ENCODE peak calls at places on chromosomes 3 and 15, in four cellular contexts. One of them, this sample, is unnamed. For H3K36me3, the result is how much of the 10 kb centered on the place peaks cover.

GRCh38 chr3:4772858-4773257 is 206.4 kb upstream of the BHLHE40 start:
- DNase-seq in cardiac muscle cell: no peak
- DNase-seq in GM23248: no peak
- DNase-seq in neuronal stem cell: no peak
- DNase-seq in this sample: no peak

GRCh38 chr3:14428087-14429067 is 26.0 kb downstream of the SLC6A6 start:
- DNase-seq in GM23248: no peak
- DNase-seq in cardiac muscle cell: no peak
- DNase-seq in neuronal stem cell: no peak
- DNase-seq in this sample: no peak

GRCh38 chr3:14761121-14761672 is 57.6 kb upstream of the FGD5 start:
- DNase-seq in GM23248: no peak
- DNase-seq in neuronal stem cell: no peak
- DNase-seq in cardiac muscle cell: no peak
- DNase-seq in this sample: no peak

GRCh38 chr3:43477600-43477999 is 144.2 kb downstream of the ANO10 start:
- DNase-seq in GM23248: no peak
- DNase-seq in neuronal stem cell: no peak
- DNase-seq in cardiac muscle cell: no peak
- DNase-seq in this sample: no peak

GRCh38 chr3:14935577-14936345 is 11.6 kb upstream of the NR2C2 start:
- DNase-seq in neuronal stem cell: no peak
- DNase-seq in cardiac muscle cell: no peak
- DNase-seq in GM23248: no peak
- DNase-seq in this sample: no peak

GRCh38 chr3:64489361-64490044 is 198.3 kb downstream of the ADAMTS9 start:
- DNase-seq in neuronal stem cell: peak
- DNase-seq in cardiac muscle cell: peak
- DNase-seq in GM23248: no peak
- DNase-seq in this sample: no peak

GRCh38 chr15:80957556-80957955 is 32.1 kb downstream of the MESD start:
- DNase-seq in GM23248: peak
- DNase-seq in cardiac muscle cell: no peak
- DNase-seq in neuronal stem cell: no peak
- DNase-seq in this sample: no peak

GRCh38 chr3:99708207-99708745 is 69.9 kb downstream of the COL8A1 start:
- DNase-seq in neuronal stem cell: no peak
- DNase-seq in GM23248: no peak
- DNase-seq in cardiac muscle cell: no peak
- DNase-seq in this sample: no peak

GRCh38 chr3:71693641-71694040 is 31.6 kb downstream of the EIF4E3 start:
- DNase-seq in cardiac muscle cell: no peak
- DNase-seq in neuronal stem cell: no peak
- DNase-seq in GM23248: no peak
- DNase-seq in this sample: no peak

GRCh38 chr3:189646902-189647542 is 15.8 kb downstream of the TP63 start:
- DNase-seq in neuronal stem cell: no peak
- DNase-seq in cardiac muscle cell: no peak
- DNase-seq in GM23248: no peak
- DNase-seq in this sample: no peak

GRCh38 chr3:171658801-171659200 is 151.5 kb downstream of the PLD1 start:
- DNase-seq in cardiac muscle cell: no peak
- DNase-seq in neuronal stem cell: no peak
- DNase-seq in GM23248: peak
- DNase-seq in this sample: no peak

GRCh38 chr3:60414047-60414446 is 837.2 kb downstream of the FHIT start:
- DNase-seq in neuronal stem cell: no peak
- DNase-seq in GM23248: no peak
- DNase-seq in cardiac muscle cell: no peak
- DNase-seq in this sample: no peak

GRCh38 chr3:14224895-14225294 is 46.3 kb downstream of the LSM3 start:
- DNase-seq in cardiac muscle cell: no peak
- DNase-seq in GM23248: peak
- DNase-seq in neuronal stem cell: no peak
- DNase-seq in this sample: no peak

GRCh38 chr3:104132566-104132997 is 1234.1 kb upstream of the ALCAM start:
- DNase-seq in cardiac muscle cell: no peak
- DNase-seq in neuronal stem cell: no peak
- DNase-seq in GM23248: peak
- DNase-seq in this sample: no peak

GRCh38 chr3:50588759-50589433 is 19.6 kb downstream of the HEMK1 start:
- DNase-seq in cardiac muscle cell: no peak
- DNase-seq in GM23248: peak
- DNase-seq in neuronal stem cell: no peak
- DNase-seq in this sample: no peak

GRCh38 chr3:171302009-171302408 is 158.2 kb downstream of the TNIK start:
- DNase-seq in GM23248: no peak
- DNase-seq in cardiac muscle cell: no peak
- DNase-seq in neuronal stem cell: no peak
- DNase-seq in this sample: no peak

DNA sequence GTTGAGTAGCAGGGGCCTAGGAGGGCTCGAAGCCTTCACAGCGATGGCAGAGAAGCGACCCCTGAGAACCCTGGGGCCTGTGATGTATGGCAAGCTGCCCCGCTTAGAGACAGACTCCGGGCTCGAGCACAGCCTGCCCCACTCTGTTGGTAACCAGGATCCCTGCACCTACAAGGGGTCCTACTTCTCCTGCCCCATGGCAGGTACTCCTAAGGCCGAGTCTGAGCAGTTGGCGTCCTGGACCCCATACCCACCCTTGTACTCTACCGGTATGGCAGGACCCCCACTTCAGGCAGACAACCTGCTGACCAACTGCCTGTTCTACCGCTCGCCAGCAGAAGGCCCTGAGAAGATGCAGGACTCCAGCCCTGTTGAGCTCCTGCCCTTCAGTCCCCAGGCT is 4.3 kb downstream of the C15orf39 start:
- DNase-seq in cardiac muscle cell: no peak
- DNase-seq in GM23248: no peak
- DNase-seq in neuronal stem cell: no peak
- DNase-seq in this sample: no peak
- H3K36me3 ChIP-seq in cardiac muscle cell: under half
- H3K36me3 ChIP-seq in GM23248: under half
- H3K36me3 ChIP-seq in neuronal stem cell: half or more
- H3K36me3 ChIP-seq in this sample: under half

DNA sequence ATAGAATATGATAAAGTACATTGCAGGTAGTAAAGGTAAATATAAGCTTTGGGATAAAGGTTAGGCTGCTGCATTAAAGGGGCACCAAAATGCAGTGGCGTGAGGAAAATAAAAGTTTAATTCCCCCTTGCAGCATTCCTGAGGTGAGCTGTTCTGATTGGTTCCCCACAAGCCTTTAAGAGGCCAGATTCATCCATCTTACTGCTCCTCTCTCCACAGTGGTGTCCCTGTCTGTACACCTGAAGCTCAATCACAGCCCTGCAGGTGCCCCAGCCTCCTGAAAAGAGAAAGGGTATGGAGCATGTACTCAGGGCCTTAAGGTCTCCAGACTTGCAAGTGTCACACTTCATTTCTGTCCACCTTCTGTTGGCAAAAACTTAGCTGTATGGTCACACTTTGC is 12.6 kb downstream of the LACTB start:
- DNase-seq in GM23248: no peak
- DNase-seq in neuronal stem cell: no peak
- DNase-seq in cardiac muscle cell: no peak
- DNase-seq in this sample: no peak
- H3K27ac ChIP-seq in GM23248: peak
- H3K27ac ChIP-seq in neuronal stem cell: no peak
- H3K27ac ChIP-seq in cardiac muscle cell: no peak
- H3K27ac ChIP-seq in this sample: no peak

GRCh38 chr3:12158387-12159226 is at the start of gene TIMP4:
- DNase-seq in cardiac muscle cell: no peak
- DNase-seq in GM23248: peak
- DNase-seq in neuronal stem cell: peak
- DNase-seq in this sample: peak
- H3K4me3 ChIP-seq in cardiac muscle cell: no peak
- H3K4me3 ChIP-seq in GM23248: peak
- H3K4me3 ChIP-seq in neuronal stem cell: peak
- H3K4me3 ChIP-seq in this sample: peak

GRCh38 chr3:45952456-45952855 is 9.2 kb downstream of the CXCR6 start:
- DNase-seq in cardiac muscle cell: no peak
- DNase-seq in neuronal stem cell: no peak
- DNase-seq in GM23248: peak
- DNase-seq in this sample: no peak
- H3K36me3 ChIP-seq in cardiac muscle cell: under half
- H3K36me3 ChIP-seq in neuronal stem cell: half or more
- H3K36me3 ChIP-seq in GM23248: under half
- H3K36me3 ChIP-seq in this sample: under half

DNA sequence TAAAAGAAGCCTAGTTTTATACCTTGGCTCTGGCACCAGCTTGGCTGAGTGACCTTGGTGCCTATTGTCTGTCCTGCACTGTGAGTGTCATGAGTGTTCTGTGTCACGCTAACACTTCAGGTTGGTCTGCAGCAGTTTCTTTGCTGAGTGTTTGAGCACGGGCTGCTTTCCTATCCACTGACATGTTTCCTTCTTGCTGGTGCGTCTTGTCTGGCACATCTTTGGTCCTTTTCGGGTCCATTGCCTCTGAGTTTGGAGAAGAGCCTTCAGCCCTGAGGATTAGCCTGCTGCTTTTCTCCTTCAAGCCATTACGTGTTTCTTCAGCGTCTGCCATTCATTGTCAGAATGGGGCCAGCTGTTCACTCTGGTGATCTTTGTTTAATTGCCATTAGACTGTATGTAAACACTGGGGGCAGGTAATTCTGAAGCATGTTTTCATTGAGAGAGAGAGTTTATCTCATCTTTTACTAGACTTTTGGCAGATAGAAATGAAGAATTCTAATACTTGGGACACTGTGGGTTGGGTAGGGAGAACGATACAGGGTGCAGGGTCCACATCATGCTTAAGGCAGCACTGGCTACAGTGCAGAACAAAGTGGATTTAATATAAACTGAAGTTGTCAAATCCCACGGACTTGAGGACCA is 55.5 kb downstream of the LRRC28 start:
- DNase-seq in neuronal stem cell: peak
- DNase-seq in GM23248: no peak
- DNase-seq in cardiac muscle cell: peak
- DNase-seq in this sample: no peak
- H3K27ac ChIP-seq in neuronal stem cell: peak
- H3K27ac ChIP-seq in GM23248: no peak
- H3K27ac ChIP-seq in cardiac muscle cell: peak
- H3K27ac ChIP-seq in this sample: peak

GRCh38 chr3:134650431-134651346 is at the start of gene KY:
- DNase-seq in neuronal stem cell: peak
- DNase-seq in GM23248: peak
- DNase-seq in cardiac muscle cell: peak
- DNase-seq in this sample: peak
- H3K4me3 ChIP-seq in neuronal stem cell: peak
- H3K4me3 ChIP-seq in GM23248: peak
- H3K4me3 ChIP-seq in cardiac muscle cell: peak
- H3K4me3 ChIP-seq in this sample: peak

GRCh38 chr15:44620081-44620480 is 43.4 kb downstream of the SPG11 start:
- DNase-seq in cardiac muscle cell: no peak
- DNase-seq in neuronal stem cell: no peak
- DNase-seq in GM23248: no peak
- DNase-seq in this sample: no peak
- H3K36me3 ChIP-seq in cardiac muscle cell: under half
- H3K36me3 ChIP-seq in neuronal stem cell: half or more
- H3K36me3 ChIP-seq in GM23248: half or more
- H3K36me3 ChIP-seq in this sample: under half

GRCh38 chr15:31328425-31328998 is 1.9 kb downstream of the KLF13 start:
- DNase-seq in neuronal stem cell: no peak
- DNase-seq in cardiac muscle cell: no peak
- DNase-seq in GM23248: peak
- DNase-seq in this sample: peak
- H3K27ac ChIP-seq in neuronal stem cell: no peak
- H3K27ac ChIP-seq in cardiac muscle cell: no peak
- H3K27ac ChIP-seq in GM23248: peak
- H3K27ac ChIP-seq in this sample: no peak

This sample was measured in aorta.